ENCODE peak calls at places on chromosomes 4 and X, in four cellular contexts. T is uterus, B is GM13977, J is tibial nerve. U is an unnamed sample.

GRCh38 chr4:4840351-4840750 is 19.1 kb upstream of the MSX1 start:
- DNase-seq in T (no peak), B (no peak), J (no peak), U (no peak)

GRCh38 chr4:36719425-36719824 is 438.0 kb downstream of the DTHD1 start:
- DNase-seq in T (no peak), B (no peak), J (no peak), U (no peak)

GRCh38 chr4:26724522-26724921 is 136.1 kb upstream of the STIM2 start:
- DNase-seq in T (no peak), B (no peak), J (no peak), U (no peak)

GRCh38 chr4:16682996-16683395 is 215.4 kb downstream of the LDB2 start:
- DNase-seq in T (no peak), B (no peak), J (no peak), U (no peak)

GRCh38 chr4:8195841-8196460 is 3.1 kb upstream of the SH3TC1 start:
- DNase-seq in T (no peak), B (no peak), J (no peak), U (no peak)

GRCh38 chr4:117488692-117489091 is 403.3 kb upstream of the TRAM1L1 start:
- DNase-seq in T (no peak), B (no peak), J (no peak), U (no peak)

GRCh38 chrX:22134681-22135080 is 102.6 kb downstream of the PHEX start:
- DNase-seq in T (no peak), B (no peak), J (no peak), U (peak)

GRCh38 chr4:94156816-94157215 is 50.8 kb upstream of the SMARCAD1 start:
- DNase-seq in T (no peak), B (no peak), J (no peak), U (no peak)

GRCh38 chr4:67456577-67457196 is 88.6 kb downstream of the CENPC start:
- DNase-seq in T (no peak), B (no peak), J (no peak), U (no peak)

GRCh38 chrX:44997888-44998287 is 124.9 kb downstream of the KDM6A start:
- DNase-seq in T (no peak), B (peak), J (no peak), U (no peak)

GRCh38 chr4:4438891-4439290 is 52.0 kb downstream of the NSG1 start:
- DNase-seq in T (no peak), B (no peak), J (no peak), U (no peak)

GRCh38 chrX:17674611-17675010 is 62.7 kb upstream of the SCML1 start:
- DNase-seq in T (no peak), B (no peak), J (no peak), U (peak)

GRCh38 chrX:46628406-46629371 is 55.1 kb downstream of the CHST7 start:
- DNase-seq in T (peak), B (peak), J (peak), U (no peak)

GRCh38 chr4:8383451-8384160 is 56.9 kb downstream of the ACOX3 start:
- DNase-seq in T (no peak), B (no peak), J (no peak), U (no peak)

GRCh38 chr4:174209296-174209695 is 74.2 kb downstream of the FBXO8 start:
- DNase-seq in T (no peak), B (no peak), J (no peak), U (no peak)

GRCh38 chr4:73315091-73315490 is 56.5 kb upstream of the ANKRD17 start:
- DNase-seq in T (no peak), B (no peak), J (no peak), U (no peak)

GRCh38 chr4:87732033-87732770 is 67.2 kb upstream of the IBSP start:
- DNase-seq in T (no peak), B (no peak), J (no peak), U (no peak)

GRCh38 chr4:2933566-2934076 is 29.6 kb downstream of the NOP14 start:
- DNase-seq in T (no peak), B (no peak), J (no peak), U (no peak)

GRCh38 chr4:7417639-7418038 is 17.1 kb downstream of the PSAPL1 start:
- DNase-seq in T (no peak), B (no peak), J (no peak), U (no peak)

GRCh38 chrX:63784902-63785692 is at the start of gene ARHGEF9:
- DNase-seq in T (peak), B (no peak), J (peak), U (no peak)

GRCh38 chr4:42519803-42520417 is 122.6 kb downstream of the SHISA3 start:
- DNase-seq in T (peak), B (peak), J (peak), U (no peak)

GRCh38 chr4:97662133-97662532 is 481.1 kb downstream of the STPG2 start:
- DNase-seq in T (no peak), B (no peak), J (no peak), U (no peak)

GRCh38 chrX:53794181-53794580 is 107.7 kb upstream of the HUWE1 start:
- DNase-seq in T (no peak), B (no peak), J (no peak), U (no peak)

GRCh38 chr4:137360701-137361213 is 171.5 kb downstream of the PCDH18 start:
- DNase-seq in T (no peak), B (no peak), J (no peak), U (no peak)

GRCh38 chr4:132065940-132066495 is 1083.1 kb upstream of the PCDH10 start:
- DNase-seq in T (no peak), B (no peak), J (no peak), U (no peak)

GRCh38 chr4:77201343-77201742 is 44.3 kb downstream of the CCNG2 start:
- DNase-seq in T (no peak), B (no peak), J (no peak), U (no peak)

GRCh38 chr4:78684196-78685079 is 91.7 kb upstream of the BMP2K start:
- DNase-seq in T (no peak), B (no peak), J (no peak), U (no peak)

GRCh38 chrX:76109654-76110053 is 63.2 kb upstream of the PBDC1 start:
- DNase-seq in T (no peak), B (no peak), J (no peak), U (no peak)

GRCh38 chr4:56307423-56307822 is 79.9 kb downstream of the AASDH start:
- DNase-seq in T (no peak), B (no peak), J (no peak), U (peak)

GRCh38 chr4:40254961-40255721 is 58.3 kb downstream of the RHOH start:
- DNase-seq in T (no peak), B (no peak), J (no peak), U (peak)

GRCh38 chr4:40255722-40256281 is 59.0 kb downstream of the RHOH start:
- DNase-seq in T (no peak), B (no peak), J (no peak), U (peak)

GRCh38 chr4:40258624-40259023 is 61.8 kb downstream of the RHOH start:
- DNase-seq in T (no peak), B (no peak), J (no peak), U (no peak)

GRCh38 chr4:40253906-40254305 is 57.1 kb downstream of the RHOH start:
- DNase-seq in T (no peak), B (no peak), J (no peak), U (no peak)

GRCh38 chr4:40256329-40256728 is 59.5 kb downstream of the RHOH start:
- DNase-seq in T (no peak), B (no peak), J (no peak), U (no peak)
- TF ChIP-seq CTCF in T (no peak), B (no peak), J (no peak), U (no peak)

GRCh38 chr4:168028568-168028967 is 63.8 kb upstream of the ANXA10 start:
- DNase-seq in T (no peak), B (no peak), J (no peak), U (no peak)
- TF ChIP-seq CTCF in T (no peak), B (no peak), J (no peak), U (no peak)

DNA sequence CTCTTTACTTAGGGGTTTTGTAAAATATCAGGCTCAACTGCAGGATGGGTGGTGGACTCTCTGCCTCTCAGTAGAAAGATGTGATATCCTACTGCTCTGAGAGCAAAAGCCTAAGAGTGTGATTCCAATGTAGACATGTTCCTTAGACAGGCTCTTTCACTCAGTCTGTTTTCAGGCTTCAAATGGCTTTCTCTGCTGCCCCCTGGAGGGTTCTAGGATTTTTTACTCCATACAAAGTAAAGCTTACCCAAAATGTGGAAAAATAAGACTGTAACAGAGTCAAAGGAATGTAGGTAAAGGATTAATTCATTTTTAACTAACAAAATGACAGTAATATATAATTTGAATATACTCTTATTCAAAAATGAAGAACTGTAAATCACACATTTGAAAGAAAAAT is 32.1 kb downstream of the ZGRF1 start:
- DNase-seq in T (peak), B (peak), J (peak), U (peak)
- TF ChIP-seq CTCF in T (peak), B (peak), J (peak), U (peak)

GRCh38 chr4:140049924-140050681 is 103.9 kb downstream of the MAML3 start:
- DNase-seq in T (no peak), B (peak), J (no peak), U (no peak)
- TF ChIP-seq CTCF in T (peak), B (peak), J (no peak), U (peak)

DNA sequence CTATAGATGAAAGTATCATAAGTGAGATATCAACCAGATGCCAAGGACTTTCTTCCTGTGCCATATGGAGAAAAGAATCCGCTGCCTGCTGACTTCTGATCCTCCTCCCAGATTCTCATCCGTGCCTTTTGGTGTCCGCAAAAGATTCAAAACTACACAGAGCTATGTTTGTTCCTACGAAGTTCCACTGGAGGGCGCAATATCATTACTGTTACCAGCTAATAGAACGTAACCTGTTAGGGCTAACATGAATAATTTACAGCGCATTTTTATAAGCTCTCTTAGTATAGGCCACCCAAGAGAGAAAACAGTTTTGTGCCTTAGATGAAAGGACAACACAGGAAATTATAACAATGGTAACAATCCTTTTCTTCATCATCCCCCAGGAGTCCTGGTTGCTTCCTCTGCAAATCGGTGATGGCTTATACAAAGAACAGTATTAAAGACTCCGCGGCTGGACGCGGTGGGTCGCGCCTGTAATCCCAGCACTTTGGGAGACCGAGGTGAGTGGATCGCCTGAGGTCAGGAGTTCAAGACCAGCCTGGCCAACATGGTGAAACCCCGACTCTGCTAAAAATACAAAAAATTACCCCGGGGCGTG is 22.8 kb upstream of the CENPVL3 start:
- DNase-seq in T (no peak), B (peak), J (peak), U (peak)
- TF ChIP-seq CTCF in T (no peak), B (peak), J (peak), U (peak)

DNA sequence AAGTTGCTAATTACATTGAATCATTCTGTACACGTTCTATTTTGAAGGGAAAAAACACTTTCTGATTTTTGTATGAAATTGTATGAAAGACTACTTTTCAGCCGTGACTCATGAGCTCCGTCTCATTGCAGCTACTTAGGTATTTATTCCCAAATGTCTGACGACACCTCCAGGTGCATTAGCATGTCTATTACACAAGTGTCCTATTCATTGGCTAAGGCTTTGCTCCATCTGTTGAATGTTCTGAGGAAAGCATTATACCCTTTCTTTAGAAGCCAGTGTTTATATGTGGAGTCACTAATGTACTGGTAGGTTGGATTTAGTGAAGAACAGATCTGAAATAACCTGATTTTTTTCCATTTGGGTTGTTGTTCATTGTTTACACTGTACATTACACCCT is 51.8 kb downstream of the MAP7D3 start:
- DNase-seq in T (no peak), B (no peak), J (no peak), U (no peak)
- TF ChIP-seq CTCF in T (no peak), B (no peak), J (no peak), U (no peak)